ENCODE peak calls at places on chromosome X, in four cellular contexts. One of them, this sample, is unnamed.

GRCh38 chrX:35340451-35340850 is 397.9 kb downstream of the FAM47B start:
- DNase-seq in H1: no peak
- DNase-seq in HepG2: no peak
- DNase-seq in GM12878: no peak
- DNase-seq in this sample: no peak

GRCh38 chrX:103630171-103630511 is 1.4 kb downstream of the TCEAL1 start:
- DNase-seq in H1: no peak
- DNase-seq in GM12878: no peak
- DNase-seq in HepG2: no peak
- DNase-seq in this sample: no peak

GRCh38 chrX:73831500-73831899 is 268.5 kb downstream of the CHIC1 start:
- DNase-seq in HepG2: no peak
- DNase-seq in GM12878: no peak
- DNase-seq in H1: no peak
- DNase-seq in this sample: no peak

GRCh38 chrX:115023139-115023538 is 5.7 kb upstream of the IL13RA2 start:
- DNase-seq in H1: no peak
- DNase-seq in HepG2: no peak
- DNase-seq in GM12878: no peak
- DNase-seq in this sample: no peak

GRCh38 chrX:40130207-40130606 is 32.4 kb upstream of the BCOR start:
- DNase-seq in H1: no peak
- DNase-seq in GM12878: no peak
- DNase-seq in HepG2: no peak
- DNase-seq in this sample: no peak

GRCh38 chrX:111375747-111376146 is 36.2 kb downstream of the DCX start:
- DNase-seq in H1: no peak
- DNase-seq in GM12878: no peak
- DNase-seq in HepG2: no peak
- DNase-seq in this sample: peak; percentile 20

GRCh38 chrX:97039363-97040029 is 155.8 kb downstream of the RPA4 start:
- DNase-seq in HepG2: no peak
- DNase-seq in H1: no peak
- DNase-seq in GM12878: peak; percentile 61
- DNase-seq in this sample: no peak

GRCh38 chrX:78571849-78572248 is 87.3 kb downstream of the RTL3 start:
- DNase-seq in HepG2: no peak
- DNase-seq in GM12878: no peak
- DNase-seq in H1: no peak
- DNase-seq in this sample: no peak

GRCh38 chrX:8879750-8880149 is 78.6 kb upstream of the FAM9A start:
- DNase-seq in GM12878: no peak
- DNase-seq in HepG2: peak; percentile 1
- DNase-seq in H1: no peak
- DNase-seq in this sample: no peak

GRCh38 chrX:70479197-70479969 is 34.7 kb downstream of the DLG3 start:
- DNase-seq in HepG2: peak; percentile 67
- DNase-seq in H1: no peak
- DNase-seq in GM12878: no peak
- DNase-seq in this sample: no peak

GRCh38 chrX:74450803-74451449 is 29.6 kb downstream of the SLC16A2 start:
- DNase-seq in GM12878: no peak
- DNase-seq in HepG2: no peak
- DNase-seq in H1: no peak
- DNase-seq in this sample: no peak

GRCh38 chrX:37349131-37350033 is at the start of gene PRRG1:
- DNase-seq in H1: peak; percentile 41
- DNase-seq in HepG2: peak; percentile 67
- DNase-seq in GM12878: no peak
- DNase-seq in this sample: peak; percentile 74

GRCh38 chrX:13077168-13077567 is 32.7 kb upstream of the FAM9C start:
- DNase-seq in HepG2: no peak
- DNase-seq in H1: no peak
- DNase-seq in GM12878: no peak
- DNase-seq in this sample: no peak
- H3K4me1 ChIP-seq in HepG2: no peaks in the 10 kb centered on the region
- H3K4me1 ChIP-seq in H1: no peaks in the 10 kb centered on the region
- H3K4me1 ChIP-seq in GM12878: peaks cover 77% of the 10 kb centered on the region
- H3K4me1 ChIP-seq in this sample: peaks cover 2% of the 10 kb centered on the region

GRCh38 chrX:17700976-17701375 is 36.3 kb upstream of the SCML1 start:
- DNase-seq in H1: no peak
- DNase-seq in HepG2: no peak
- DNase-seq in GM12878: no peak
- DNase-seq in this sample: no peak

GRCh38 chrX:17706676-17707075 is 30.6 kb upstream of the SCML1 start:
- DNase-seq in GM12878: no peak
- DNase-seq in HepG2: peak; percentile 89
- DNase-seq in H1: no peak
- DNase-seq in this sample: no peak

GRCh38 chrX:17705211-17705610 is 32.1 kb upstream of the SCML1 start:
- DNase-seq in GM12878: no peak
- DNase-seq in H1: no peak
- DNase-seq in HepG2: no peak
- DNase-seq in this sample: no peak

GRCh38 chrX:17707731-17708130 is 29.6 kb upstream of the SCML1 start:
- DNase-seq in H1: no peak
- DNase-seq in GM12878: no peak
- DNase-seq in HepG2: no peak
- DNase-seq in this sample: no peak

GRCh38 chrX:17703201-17703600 is 34.1 kb upstream of the SCML1 start:
- DNase-seq in GM12878: no peak
- DNase-seq in H1: no peak
- DNase-seq in HepG2: no peak
- DNase-seq in this sample: no peak
- TF ChIP-seq SUZ12 in GM12878: no peak
- TF ChIP-seq SUZ12 in H1: no peak
- TF ChIP-seq SUZ12 in HepG2: no peak
- TF ChIP-seq SUZ12 in this sample: no peak

DNA sequence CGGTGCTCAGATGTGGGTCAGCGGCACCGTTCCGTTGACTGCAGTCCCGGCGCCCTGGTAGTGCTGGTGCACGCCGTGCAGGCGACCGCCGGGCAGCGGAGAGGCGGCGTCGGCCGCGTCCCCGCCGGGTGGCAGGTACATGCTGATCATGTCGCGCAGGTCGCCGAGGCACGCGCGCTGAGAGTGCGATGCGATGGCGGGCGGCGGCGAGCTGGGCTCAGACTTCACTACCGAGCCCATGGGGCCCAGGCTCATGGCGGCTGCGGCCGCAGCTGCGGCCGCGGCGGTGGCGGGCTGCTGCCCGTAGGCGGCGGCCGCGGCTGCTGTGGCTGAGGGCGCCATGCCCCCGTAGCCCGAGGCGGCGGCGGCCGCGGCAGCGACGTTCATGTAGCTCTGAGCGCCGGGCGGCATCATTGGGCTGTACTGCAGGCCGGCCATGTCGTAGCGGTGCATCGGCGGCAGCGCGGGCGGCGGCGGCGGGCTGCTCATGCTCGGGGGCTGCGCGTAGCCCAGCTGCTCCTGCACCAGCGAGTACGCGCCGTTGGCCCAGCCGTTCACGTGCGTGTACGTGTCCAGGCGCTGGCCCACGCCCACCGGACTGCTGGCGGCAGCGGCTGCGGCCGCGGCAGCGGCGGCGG is 1.0 kb downstream of the SOX3 start:
- DNase-seq in GM12878: no peak
- DNase-seq in H1: no peak
- DNase-seq in HepG2: no peak
- DNase-seq in this sample: no peak
- TF ChIP-seq YY1 in GM12878: no peak
- TF ChIP-seq YY1 in H1: no peak
- TF ChIP-seq YY1 in HepG2: no peak
- TF ChIP-seq YY1 in this sample: no peak

DNA sequence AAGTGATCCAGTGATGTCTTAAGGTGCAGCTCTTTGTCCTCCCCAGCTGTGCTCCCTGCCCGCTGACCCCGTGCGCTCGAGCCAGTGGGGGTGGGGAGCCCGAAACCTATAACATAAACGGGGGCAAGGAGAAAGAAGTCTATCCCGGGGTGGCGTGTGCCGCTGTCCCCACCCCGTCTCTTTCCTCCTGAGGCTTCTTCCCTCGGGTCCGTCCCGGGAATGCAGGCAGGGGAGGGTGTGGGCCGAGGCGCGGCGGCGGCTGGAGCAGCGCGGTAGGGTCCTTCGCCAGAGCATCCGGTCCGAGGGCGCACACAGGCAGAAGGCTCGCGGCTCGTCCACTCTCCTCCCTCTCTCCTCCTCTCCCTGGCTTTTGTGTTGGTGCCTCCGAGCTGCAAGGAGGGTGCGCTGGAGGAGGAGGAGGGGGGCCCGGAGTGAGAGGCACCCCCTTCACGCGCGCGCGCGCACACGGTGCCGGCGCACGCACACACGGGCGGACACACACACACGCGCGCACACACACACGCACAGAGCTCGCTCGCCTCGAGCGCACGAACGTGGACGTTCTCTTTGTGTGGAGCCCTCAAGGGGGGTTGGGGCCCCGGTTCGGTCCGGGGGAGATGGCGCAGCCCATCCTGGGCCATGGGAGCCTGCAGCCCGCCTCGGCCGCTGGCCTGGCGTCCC is at the start of gene RAB33A:
- DNase-seq in GM12878: no peak
- DNase-seq in HepG2: no peak
- DNase-seq in H1: no peak
- DNase-seq in this sample: no peak
- H3K4me1 ChIP-seq in GM12878: peaks cover 14% of the 10 kb centered on the region
- H3K4me1 ChIP-seq in HepG2: peaks cover 15% of the 10 kb centered on the region
- H3K4me1 ChIP-seq in H1: no peaks in the 10 kb centered on the region
- H3K4me1 ChIP-seq in this sample: no peaks in the 10 kb centered on the region

DNA sequence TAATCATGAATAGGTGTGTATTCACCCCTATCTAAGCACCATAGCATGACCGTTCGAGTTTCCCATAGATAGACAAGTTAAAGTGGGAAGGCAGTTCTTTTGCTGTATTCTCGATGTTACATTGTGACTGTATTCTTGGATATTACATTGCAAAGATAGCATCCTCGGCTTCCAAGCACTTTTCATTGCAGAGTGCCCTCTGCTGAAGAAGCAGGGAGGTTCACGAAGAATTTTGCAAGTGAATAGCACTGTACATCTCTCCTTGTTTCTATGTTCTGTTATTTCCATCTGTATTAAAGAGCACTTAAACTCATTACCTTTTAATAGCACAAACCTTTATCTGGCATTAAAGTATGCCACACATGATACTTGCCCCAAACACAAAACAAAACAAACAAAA is 426.7 kb upstream of the ARX start:
- DNase-seq in H1: no peak
- DNase-seq in HepG2: no peak
- DNase-seq in GM12878: no peak
- DNase-seq in this sample: no peak
- TF ChIP-seq SUZ12 in H1: no peak
- TF ChIP-seq SUZ12 in HepG2: no peak
- TF ChIP-seq SUZ12 in GM12878: no peak
- TF ChIP-seq SUZ12 in this sample: no peak

GRCh38 chrX:139766545-139766983 is 58.6 kb upstream of the MCF2 start:
- DNase-seq in HepG2: no peak
- DNase-seq in GM12878: peak; percentile 8
- DNase-seq in H1: no peak
- DNase-seq in this sample: no peak
- TF ChIP-seq YY1 in HepG2: no peak
- TF ChIP-seq YY1 in GM12878: no peak
- TF ChIP-seq YY1 in H1: no peak
- TF ChIP-seq YY1 in this sample: no peak

GRCh38 chrX:154348646-154349358 is 25.6 kb downstream of the FLNA start:
- DNase-seq in HepG2: no peak
- DNase-seq in GM12878: no peak
- DNase-seq in H1: no peak
- DNase-seq in this sample: no peak
- H3K4me1 ChIP-seq in HepG2: peaks cover 5% of the 10 kb centered on the region
- H3K4me1 ChIP-seq in GM12878: no peaks in the 10 kb centered on the region
- H3K4me1 ChIP-seq in H1: no peaks in the 10 kb centered on the region
- H3K4me1 ChIP-seq in this sample: no peaks in the 10 kb centered on the region

DNA sequence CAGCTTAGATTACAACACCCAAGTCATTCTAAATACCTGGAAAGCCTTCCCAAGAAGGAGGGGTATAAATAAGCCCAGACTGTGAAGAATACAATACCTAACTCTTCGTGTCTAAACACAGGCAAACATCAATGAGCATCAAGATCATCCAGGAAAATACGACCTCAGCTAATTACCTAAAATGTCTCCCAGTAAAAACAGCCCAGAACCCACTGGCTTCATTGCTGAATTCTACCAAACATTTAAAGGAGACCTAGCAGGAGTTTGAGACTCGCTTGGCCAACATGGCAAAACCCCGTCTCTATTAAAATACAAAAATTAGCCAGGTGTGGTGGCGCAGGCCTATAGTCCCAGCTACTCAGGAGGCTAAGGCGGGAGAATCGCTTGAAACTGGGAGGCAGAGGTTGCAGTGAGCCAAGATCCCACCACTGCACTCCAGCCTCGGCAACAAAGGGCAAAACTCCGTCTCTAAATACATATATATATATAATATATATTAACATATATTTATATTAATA is 19.1 kb upstream of the HSFX4 start:
- DNase-seq in H1: no peak
- DNase-seq in GM12878: no peak
- DNase-seq in HepG2: no peak
- DNase-seq in this sample: no peak
- TF ChIP-seq SUZ12 in H1: no peak
- TF ChIP-seq SUZ12 in GM12878: no peak
- TF ChIP-seq SUZ12 in HepG2: no peak
- TF ChIP-seq SUZ12 in this sample: no peak

This sample was measured in NT2/D1.